ENCODE peak calls at places on chromosomes 2 and 18, in eight cellular contexts. One of them, this sample, is unnamed.

GRCh38 chr2:26623541-26624497 is 17.3 kb downstream of the CIB4 start:
- DNase-seq in ACHN: no peak
- DNase-seq in small intestine: no peak
- DNase-seq in RCC 7860: no peak
- DNase-seq in activated CD4-positive, alpha-beta T cell treated with anti-CD3 and anti-CD28 coated beads, Interleukin-2, amount 50 U/mL, for 24 hours: no peak
- DNase-seq in left cardiac atrium: peak
- DNase-seq in right lobe of liver: peak
- DNase-seq in T-helper 9 cell: no peak
- DNase-seq in this sample: peak

GRCh38 chr2:18991177-18992168 is 366.9 kb downstream of the OSR1 start:
- DNase-seq in T-helper 9 cell: no peak
- DNase-seq in RCC 7860: peak
- DNase-seq in ACHN: peak
- DNase-seq in right lobe of liver: peak
- DNase-seq in activated CD4-positive, alpha-beta T cell treated with anti-CD3 and anti-CD28 coated beads, Interleukin-2, amount 50 U/mL, for 24 hours: no peak
- DNase-seq in left cardiac atrium: peak
- DNase-seq in small intestine: peak
- DNase-seq in this sample: peak

GRCh38 chr18:9433616-9434239 is 41.6 kb upstream of the RALBP1 start:
- DNase-seq in RCC 7860: no peak
- DNase-seq in activated CD4-positive, alpha-beta T cell treated with anti-CD3 and anti-CD28 coated beads, Interleukin-2, amount 50 U/mL, for 24 hours: no peak
- DNase-seq in ACHN: no peak
- DNase-seq in right lobe of liver: no peak
- DNase-seq in left cardiac atrium: no peak
- DNase-seq in small intestine: no peak
- DNase-seq in T-helper 9 cell: no peak
- DNase-seq in this sample: peak

GRCh38 chr2:19819097-19820065 is 82.4 kb downstream of the TTC32 start:
- DNase-seq in T-helper 9 cell: no peak
- DNase-seq in small intestine: no peak
- DNase-seq in activated CD4-positive, alpha-beta T cell treated with anti-CD3 and anti-CD28 coated beads, Interleukin-2, amount 50 U/mL, for 24 hours: no peak
- DNase-seq in RCC 7860: peak
- DNase-seq in ACHN: no peak
- DNase-seq in right lobe of liver: no peak
- DNase-seq in left cardiac atrium: no peak
- DNase-seq in this sample: no peak

GRCh38 chr2:162795312-162795711 is 43.3 kb downstream of the KCNH7 start:
- DNase-seq in right lobe of liver: no peak
- DNase-seq in small intestine: peak
- DNase-seq in activated CD4-positive, alpha-beta T cell treated with anti-CD3 and anti-CD28 coated beads, Interleukin-2, amount 50 U/mL, for 24 hours: no peak
- DNase-seq in left cardiac atrium: no peak
- DNase-seq in RCC 7860: no peak
- DNase-seq in T-helper 9 cell: no peak
- DNase-seq in ACHN: peak
- DNase-seq in this sample: peak

GRCh38 chr2:100013892-100014677 is 128.3 kb downstream of the AFF3 start:
- DNase-seq in left cardiac atrium: peak
- DNase-seq in small intestine: no peak
- DNase-seq in right lobe of liver: peak
- DNase-seq in RCC 7860: peak
- DNase-seq in ACHN: peak
- DNase-seq in activated CD4-positive, alpha-beta T cell treated with anti-CD3 and anti-CD28 coated beads, Interleukin-2, amount 50 U/mL, for 24 hours: no peak
- DNase-seq in T-helper 9 cell: no peak
- DNase-seq in this sample: peak

GRCh38 chr18:47150029-47150823 is at the start of gene HDHD2:
- DNase-seq in left cardiac atrium: peak
- DNase-seq in RCC 7860: peak
- DNase-seq in T-helper 9 cell: peak
- DNase-seq in small intestine: peak
- DNase-seq in ACHN: peak
- DNase-seq in right lobe of liver: peak
- DNase-seq in activated CD4-positive, alpha-beta T cell treated with anti-CD3 and anti-CD28 coated beads, Interleukin-2, amount 50 U/mL, for 24 hours: peak
- DNase-seq in this sample: peak

GRCh38 chr2:176092270-176093144 is at the start of gene HOXD13:
- DNase-seq in activated CD4-positive, alpha-beta T cell treated with anti-CD3 and anti-CD28 coated beads, Interleukin-2, amount 50 U/mL, for 24 hours: no peak
- DNase-seq in small intestine: no peak
- DNase-seq in T-helper 9 cell: no peak
- DNase-seq in right lobe of liver: no peak
- DNase-seq in RCC 7860: no peak
- DNase-seq in ACHN: no peak
- DNase-seq in left cardiac atrium: no peak
- DNase-seq in this sample: no peak

GRCh38 chr2:45809205-45809604 is 157.7 kb downstream of the PRKCE start:
- DNase-seq in left cardiac atrium: no peak
- DNase-seq in ACHN: no peak
- DNase-seq in RCC 7860: no peak
- DNase-seq in T-helper 9 cell: no peak
- DNase-seq in small intestine: no peak
- DNase-seq in right lobe of liver: no peak
- DNase-seq in activated CD4-positive, alpha-beta T cell treated with anti-CD3 and anti-CD28 coated beads, Interleukin-2, amount 50 U/mL, for 24 hours: no peak
- DNase-seq in this sample: no peak

GRCh38 chr2:236998758-236999157 is 86.9 kb upstream of the COPS8 start:
- DNase-seq in activated CD4-positive, alpha-beta T cell treated with anti-CD3 and anti-CD28 coated beads, Interleukin-2, amount 50 U/mL, for 24 hours: no peak
- DNase-seq in left cardiac atrium: no peak
- DNase-seq in RCC 7860: no peak
- DNase-seq in T-helper 9 cell: no peak
- DNase-seq in ACHN: no peak
- DNase-seq in small intestine: no peak
- DNase-seq in right lobe of liver: no peak
- DNase-seq in this sample: peak